ENCODE peak calls at places on chromosome 19, in ten cellular contexts. Q, F, X, Y, W, P, G, O, B and K are unnamed samples.

GRCh38 chr19:48481191-48481500 is 12.0 kb downstream of the CYTH2 start:
- DNase-seq in Q (no peak), Y (no peak), X (peak), P (peak), F (no peak), W (no peak), O (no peak), G (no peak), B (no peak), K (no peak)

GRCh38 chr19:7743425-7743841 is 3.9 kb downstream of the CD209 start:
- DNase-seq in F (no peak), Y (no peak), X (no peak), G (no peak), Q (no peak), O (no peak), P (no peak), B (no peak), W (no peak), K (no peak)

GRCh38 chr19:51339313-51339686 is 2.6 kb downstream of the VSIG10L start:
- DNase-seq in G (peak), W (no peak), Q (no peak), X (no peak), P (no peak), B (no peak), O (no peak), F (no peak), Y (no peak), K (no peak)

GRCh38 chr19:643736-644135 is 4.1 kb downstream of the FGF22 start:
- DNase-seq in O (no peak), G (no peak), P (no peak), X (no peak), W (no peak), Q (no peak), Y (no peak), F (no peak), B (no peak), K (no peak)

GRCh38 chr19:12703056-12703455 is 6.6 kb upstream of the FBXW9 start:
- DNase-seq in Y (peak), P (peak), Q (peak), G (peak), W (no peak), O (peak), B (no peak), X (peak), F (no peak), K (no peak)

GRCh38 chr19:30898353-30899103 is 450.7 kb downstream of the TSHZ3 start:
- DNase-seq in O (no peak), P (no peak), B (no peak), F (no peak), G (no peak), Y (no peak), Q (no peak), W (no peak), X (no peak), K (no peak)

GRCh38 chr19:11179716-11180297 is 17.5 kb downstream of the KANK2 start:
- DNase-seq in P (no peak), O (no peak), W (no peak), B (no peak), F (no peak), X (no peak), G (peak), Y (no peak), Q (no peak), K (no peak)

GRCh38 chr19:46515879-46516350 is 20.2 kb upstream of the PNMA8B start:
- DNase-seq in F (no peak), P (peak), Q (peak), W (no peak), X (peak), G (peak), Y (peak), O (peak), B (no peak), K (no peak)

GRCh38 chr19:36198116-36198515 is 16.3 kb downstream of the ZNF565 start:
- DNase-seq in F (no peak), X (no peak), W (no peak), O (peak), G (no peak), Y (no peak), B (no peak), Q (no peak), P (peak), K (no peak)

GRCh38 chr19:4633140-4633967 is 6.0 kb upstream of the TNFAIP8L1 start:
- DNase-seq in Y (peak), O (peak), Q (peak), B (peak), F (no peak), X (peak), G (peak), W (no peak), P (peak), K (no peak)

GRCh38 chr19:55118401-55118991 is 1.1 kb upstream of the PPP1R12C start:
- DNase-seq in W (no peak), G (no peak), O (peak), Y (no peak), F (no peak), P (peak), Q (peak), X (no peak), B (no peak), K (no peak)

GRCh38 chr19:1038995-1039645 is 787 bp upstream of the ABCA7 start:
- DNase-seq in Y (no peak), X (no peak), W (no peak), P (peak), B (no peak), G (no peak), Q (no peak), O (no peak), F (no peak), K (no peak)

GRCh38 chr19:36244066-36244465 is 29.2 kb downstream of the ZNF146 start:
- DNase-seq in W (no peak), P (no peak), G (no peak), B (no peak), Y (no peak), O (no peak), Q (no peak), F (no peak), X (no peak), K (no peak)